ENCODE peak calls at places on chromosomes 1 and 21, in four cellular contexts. E, X, P and F are unnamed samples.
A peak's percentile ranks its signal among the peaks of the same experiment; 100 is the strongest.

GRCh38 chr1:33429846-33430750 is 797 bp downstream of the PHC2 start:
- DNase-seq in P (no peak), X (no peak), E (peak; percentile 62), F (no peak)

GRCh38 chr1:225318706-225319575 is 108.9 kb downstream of the LBR start:
- DNase-seq in P (peak; percentile 54), X (peak; percentile 27), E (no peak), F (peak; percentile 36)

GRCh38 chr1:100511773-100512172 is 26.2 kb upstream of the GPR88 start:
- DNase-seq in X (no peak), E (no peak), P (no peak), F (no peak)

GRCh38 chr1:111503585-111504060 is at the start of the genes ADORA3 and TMIGD3:
- DNase-seq in P (no peak), E (peak; percentile 23), X (no peak), F (no peak)

GRCh38 chr1:203202431-203203245 is 16.1 kb upstream of the CHI3L1 start:
- DNase-seq in X (no peak), E (no peak), P (no peak), F (no peak)

GRCh38 chr1:156432109-156433018 is 63.4 kb downstream of the RHBG start:
- DNase-seq in X (no peak), P (no peak), E (peak; percentile 71), F (no peak)

GRCh38 chr1:246219508-246220030 is 287.5 kb downstream of the SMYD3 start:
- DNase-seq in P (peak; percentile 68), X (no peak), E (no peak), F (no peak)

GRCh38 chr1:116433283-116434257 is 60.5 kb downstream of the ATP1A1 start:
- DNase-seq in E (no peak), X (peak; percentile 63), P (peak; percentile 93), F (no peak)

GRCh38 chr1:174217787-174218574 is 58.7 kb downstream of the RABGAP1L start:
- DNase-seq in X (no peak), P (peak; percentile 21), E (no peak), F (peak; percentile 21)

GRCh38 chr21:39319251-39319756 is 5.9 kb upstream of the BRWD1 start:
- DNase-seq in E (no peak), X (no peak), P (no peak), F (no peak)

GRCh38 chr1:43913051-43913501 is 20.5 kb upstream of the ARTN start:
- DNase-seq in E (no peak), X (no peak), P (no peak), F (no peak)

GRCh38 chr1:236716160-236716559 is 29.9 kb downstream of the ACTN2 start:
- DNase-seq in E (no peak), P (no peak), X (no peak), F (no peak)

GRCh38 chr1:69913967-69914366 is 291.4 kb downstream of the LRRC40 start:
- DNase-seq in X (no peak), E (no peak), P (no peak), F (no peak)

GRCh38 chr1:235018720-235019444 is 109.8 kb downstream of the TOMM20 start:
- DNase-seq in E (no peak), X (no peak), P (no peak), F (no peak)

GRCh38 chr1:6113745-6114144 is 66.4 kb downstream of the CHD5 start:
- DNase-seq in X (no peak), E (no peak), P (no peak), F (no peak)

GRCh38 chr1:2523191-2523890 is 3.1 kb downstream of the PANK4 start:
- DNase-seq in E (peak; percentile 64), X (no peak), P (no peak), F (no peak)

GRCh38 chr1:115314765-115315164 is 23.3 kb downstream of the NGF start:
- DNase-seq in P (no peak), X (no peak), E (no peak), F (no peak)

GRCh38 chr21:45054927-45055612 is 19.3 kb upstream of the ADARB1 start:
- DNase-seq in X (no peak), E (no peak), P (no peak), F (no peak)

GRCh38 chr1:201754353-201754752 is 74.6 kb upstream of the IPO9 start:
- DNase-seq in P (no peak), X (no peak), E (no peak), F (no peak)

GRCh38 chr1:155322571-155322952 is 1.9 kb downstream of the RUSC1 start:
- DNase-seq in X (no peak), P (no peak), E (peak; percentile 73), F (no peak)

GRCh38 chr1:50424045-50424939 is 1.0 kb upstream of the DMRTA2 start:
- DNase-seq in P (no peak), E (no peak), X (no peak), F (no peak)

GRCh38 chr1:58739851-58740466 is 40.1 kb upstream of the MYSM1 start:
- DNase-seq in E (no peak), X (peak; percentile 57), P (peak; percentile 52), F (peak; percentile 39)

GRCh38 chr1:157646144-157646543 is 48.3 kb upstream of the FCRL4 start:
- DNase-seq in P (no peak), E (no peak), X (no peak), F (no peak)

GRCh38 chr1:81695741-81696140 is 105.0 kb upstream of the ADGRL2 start:
- DNase-seq in P (no peak), X (no peak), E (no peak), F (no peak)

GRCh38 chr1:245458761-245459174 is 304.0 kb downstream of the KIF26B start:
- DNase-seq in X (no peak), P (no peak), E (no peak), F (no peak)

GRCh38 chr21:45995686-45996179 is 14.2 kb downstream of the COL6A1 start:
- DNase-seq in E (no peak), P (no peak), X (no peak), F (peak; percentile 16)

GRCh38 chr1:234599617-234600417 is 10.2 kb downstream of the IRF2BP2 start:
- DNase-seq in E (peak; percentile 78), X (peak; percentile 86), P (peak; percentile 85), F (peak; percentile 51)

GRCh38 chr1:109644670-109645069 is 11.2 kb upstream of the GSTM4 start:
- DNase-seq in X (no peak), P (no peak), E (no peak), F (no peak)

GRCh38 chr1:63624911-63625310 is 31.7 kb downstream of the PGM1 start:
- DNase-seq in X (no peak), E (no peak), P (no peak), F (no peak)

GRCh38 chr1:223471566-223471965 is 78.4 kb downstream of the CCDC185 start:
- DNase-seq in E (no peak), X (no peak), P (no peak), F (no peak)

GRCh38 chr1:3630914-3631313 is 6.1 kb downstream of the TPRG1L start:
- DNase-seq in X (no peak), P (no peak), E (no peak), F (no peak)

GRCh38 chr1:71228236-71228635 is 147.4 kb upstream of the ZRANB2 start:
- DNase-seq in P (no peak), X (no peak), E (no peak), F (no peak)

GRCh38 chr1:223207293-223208066 is 64.4 kb upstream of the TLR5 start:
- DNase-seq in P (no peak), X (no peak), E (no peak), F (no peak)

DNA sequence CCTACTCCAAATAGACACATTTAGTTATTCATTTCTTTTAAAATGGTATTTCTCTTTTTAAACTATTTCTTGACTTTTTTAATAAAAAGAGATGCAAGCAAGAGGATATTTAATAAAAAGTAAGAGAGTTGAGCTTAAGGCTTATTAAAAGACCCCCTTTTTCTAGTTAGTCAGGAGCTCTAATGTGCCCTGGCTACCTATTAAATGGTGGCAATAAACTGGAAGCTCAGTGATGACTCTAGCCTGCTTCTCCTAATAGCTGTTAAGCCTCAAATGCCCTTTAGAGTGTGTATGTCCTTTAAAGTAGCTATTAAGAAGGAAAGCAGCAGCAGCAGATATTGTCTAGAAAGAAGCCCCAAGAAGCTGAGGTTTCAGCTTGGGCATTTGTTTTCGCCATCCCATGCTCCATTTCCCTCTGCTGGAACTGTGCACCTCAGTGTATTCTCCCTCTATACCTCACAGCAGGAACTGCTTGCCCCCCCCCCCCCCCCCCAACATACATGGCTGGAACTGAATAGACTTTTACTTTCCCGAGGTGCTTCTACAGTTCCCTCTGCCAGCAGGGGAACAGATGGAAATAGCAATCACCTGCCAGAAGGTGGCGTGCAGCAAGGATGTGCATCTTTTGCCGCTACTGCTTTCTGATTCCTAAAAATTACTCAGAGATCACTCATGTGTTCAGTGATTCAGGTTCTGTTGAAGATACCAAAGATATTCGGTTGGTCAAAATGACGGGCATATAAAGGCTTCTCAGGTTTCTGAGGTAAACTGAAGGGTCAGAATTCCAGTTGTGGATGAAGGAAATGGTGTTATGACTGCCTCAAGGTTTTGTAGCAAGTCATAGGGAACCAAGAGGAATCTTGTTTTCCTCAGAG is 2.5 kb downstream of the RGS4 start:
- DNase-seq in P (peak; percentile 30), X (peak; percentile 54), E (peak; percentile 63), F (peak; percentile 60)
- TF ChIP-seq ATF3 in P (no peak), X (no peak), E (no peak), F (no peak)

GRCh38 chr1:215529571-215529970 is 37.5 kb upstream of the KCTD3 start:
- DNase-seq in X (no peak), P (no peak), E (no peak), F (no peak)

GRCh38 chr1:215526147-215526845 is 40.8 kb upstream of the KCTD3 start:
- DNase-seq in X (peak; percentile 42), P (peak; percentile 45), E (no peak), F (peak; percentile 43)

GRCh38 chr1:215529111-215529510 is 38.0 kb upstream of the KCTD3 start:
- DNase-seq in X (no peak), P (no peak), E (no peak), F (no peak)

GRCh38 chr1:215523906-215524305 is 43.2 kb upstream of the KCTD3 start:
- DNase-seq in E (no peak), P (no peak), X (no peak), F (no peak)

DNA sequence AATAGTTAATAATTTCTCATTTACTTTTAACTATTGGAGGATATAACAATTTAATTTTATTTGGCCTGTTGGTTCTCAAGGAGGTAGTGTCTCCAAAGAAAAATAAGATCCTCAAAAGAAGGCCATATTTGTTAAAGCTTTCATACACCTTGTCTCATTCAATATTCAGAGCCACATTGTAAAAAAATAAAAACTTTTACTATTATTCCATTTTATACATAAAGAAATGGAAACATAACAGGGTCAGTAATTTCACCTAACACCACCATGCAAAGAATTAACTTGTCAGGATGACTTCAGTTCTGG is 40.3 kb upstream of the KCTD3 start:
- DNase-seq in E (no peak), P (no peak), X (no peak), F (no peak)
- TF ChIP-seq POLR2A in E (no peak), P (no peak), X (no peak), F (no peak)

DNA sequence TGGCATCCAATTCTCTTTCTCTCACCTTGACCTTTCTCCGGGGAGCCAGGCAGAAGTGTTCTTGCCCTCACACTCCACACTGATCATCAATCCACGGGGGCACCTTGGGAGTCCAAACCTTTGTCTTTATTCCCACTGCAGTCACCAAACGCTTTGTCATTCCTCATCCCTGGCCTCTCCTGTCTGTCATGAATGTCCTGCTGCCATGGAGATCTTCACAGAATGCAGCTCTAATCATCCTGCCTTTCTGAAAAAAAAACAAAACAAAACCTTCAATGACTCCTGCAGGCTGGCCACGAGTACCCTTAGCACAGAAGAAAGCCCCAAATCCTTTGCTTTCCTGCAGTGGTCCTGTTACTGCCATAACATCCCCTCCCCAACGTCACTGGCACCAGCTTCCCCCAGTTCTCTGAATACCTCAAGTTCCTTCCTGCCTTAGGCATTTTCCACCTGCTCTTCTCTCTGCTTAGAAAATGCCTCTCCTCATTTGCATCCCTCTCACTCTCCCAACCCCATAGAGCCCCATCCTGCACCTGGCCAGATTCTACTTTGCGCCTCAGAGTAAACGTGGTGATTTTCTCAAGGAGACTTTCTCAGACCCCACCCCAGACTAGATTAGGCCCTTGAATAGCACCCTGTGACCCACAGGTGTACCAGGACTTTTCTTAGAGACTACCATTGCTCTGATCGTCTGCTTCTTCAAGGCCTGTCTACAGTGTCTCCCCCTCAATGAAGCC is 131.1 kb downstream of the AK5 start:
- DNase-seq in E (no peak), P (no peak), X (no peak), F (no peak)
- TF ChIP-seq ATF3 in E (no peak), P (no peak), X (no peak), F (no peak)

GRCh38 chr1:9730096-9730901 is 78.8 kb downstream of the PIK3CD start:
- DNase-seq in E (no peak), X (no peak), P (no peak), F (no peak)
- TF ChIP-seq POLR2A in E (no peak), X (no peak), P (no peak), F (no peak)